ENCODE peak calls at places on chromosomes 2 and 18, in four cellular contexts. Q is upper lobe of left lung, F is A549, N is K562. A is an unnamed sample. For H3K4me1, the result is how much of the 10 kb centered on the place peaks cover.

GRCh38 chr2:228681979-228682378 is 500.5 kb upstream of the SPHKAP start:
- ATAC-seq in Q (no peak), F (peak), N (no peak), A (no peak)

GRCh38 chr2:201890447-201890846 is 84.1 kb downstream of the CDK15 start:
- ATAC-seq in Q (no peak), F (peak), N (no peak), A (no peak)

GRCh38 chr2:222859786-222860726 is 780 bp upstream of the ACSL3 start:
- ATAC-seq in Q (peak), F (peak), N (no peak), A (peak)

GRCh38 chr2:157271590-157272203 is 14.2 kb downstream of the GALNT5 start:
- ATAC-seq in Q (no peak), F (no peak), N (peak), A (no peak)

GRCh38 chr18:76380791-76381405 is 114.1 kb downstream of the ZNF516 start:
- ATAC-seq in Q (no peak), F (peak), N (peak), A (no peak)

GRCh38 chr2:174699993-174700766 is 64.1 kb downstream of the CHRNA1 start:
- ATAC-seq in Q (peak), F (peak), N (peak), A (peak)

GRCh38 chr2:241926541-241927311 is 57.2 kb downstream of the RTP5 start:
- ATAC-seq in Q (no peak), F (no peak), N (no peak), A (no peak)

GRCh38 chr2:237815637-237816036 is 17.1 kb downstream of the RBM44 start:
- ATAC-seq in Q (no peak), F (no peak), N (no peak), A (no peak)

GRCh38 chr2:181991171-181991885 is 5.7 kb downstream of the PPP1R1C start:
- ATAC-seq in Q (peak), F (no peak), N (no peak), A (no peak)

DNA sequence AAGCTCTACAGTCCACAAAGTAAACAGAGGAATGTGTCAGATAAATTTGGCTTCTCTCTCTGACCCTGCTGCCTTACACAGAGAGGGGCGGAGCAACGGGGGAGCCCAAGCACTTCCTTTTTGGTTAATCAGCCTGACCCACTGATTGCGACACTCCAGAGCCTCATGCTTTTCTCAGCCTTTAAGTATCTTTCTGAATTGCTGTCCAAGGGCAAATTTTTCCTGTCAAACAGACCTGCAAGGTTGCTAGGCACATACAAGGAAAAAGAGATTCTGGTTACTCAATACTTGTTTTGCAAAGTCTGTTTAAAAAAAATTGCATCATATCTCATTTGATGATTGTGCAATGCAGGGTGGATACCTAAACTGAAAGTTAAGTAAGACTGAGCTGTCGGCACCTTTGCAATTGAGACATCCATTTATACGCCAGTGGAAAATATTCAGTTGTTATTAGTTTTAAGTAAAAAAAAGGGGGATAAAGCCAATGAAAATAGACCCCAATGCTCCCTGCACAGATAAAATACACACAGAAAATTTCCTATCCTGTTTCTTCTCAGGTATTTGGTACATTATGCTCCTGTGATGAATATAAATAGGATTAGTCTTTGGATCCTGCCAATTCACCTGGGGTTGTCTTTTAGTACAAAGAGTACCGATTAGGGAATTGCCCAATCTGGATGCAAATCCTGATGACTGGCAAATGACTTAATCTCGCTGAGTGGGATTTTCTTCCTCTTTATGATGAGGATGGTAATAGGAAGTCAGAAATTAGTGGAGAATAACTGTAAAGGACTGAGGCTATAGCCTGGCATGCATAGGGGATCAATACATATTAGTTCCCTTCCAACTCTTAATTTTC is 260.2 kb upstream of the TRIB2 start:
- ATAC-seq in Q (peak), F (no peak), N (peak), A (peak)
- TF ChIP-seq EP300 in Q (no peak), F (no peak), N (peak), A (peak)

GRCh38 chr18:48942554-48943261 is 8.1 kb downstream of the SMAD7 start:
- ATAC-seq in Q (peak), F (peak), N (no peak), A (no peak)
- H3K4me3 ChIP-seq in Q (peak), F (peak), N (no peak), A (no peak)

GRCh38 chr2:191905336-191905735 is 58.4 kb upstream of the CAVIN2 start:
- ATAC-seq in Q (no peak), F (no peak), N (no peak), A (no peak)

GRCh38 chr2:191899442-191899841 is 52.6 kb upstream of the CAVIN2 start:
- ATAC-seq in Q (peak), F (no peak), N (no peak), A (no peak)

GRCh38 chr2:191895743-191896142 is 48.9 kb upstream of the CAVIN2 start:
- ATAC-seq in Q (no peak), F (peak), N (peak), A (no peak)

GRCh38 chr2:191895195-191895594 is 48.3 kb upstream of the CAVIN2 start:
- ATAC-seq in Q (peak), F (peak), N (peak), A (no peak)

GRCh38 chr2:191901031-191901430 is 54.1 kb upstream of the CAVIN2 start:
- ATAC-seq in Q (no peak), F (no peak), N (no peak), A (no peak)
- H3K4me1 ChIP-seq in Q (under half), F (under half), N (under half), A (under half)

GRCh38 chr2:240199133-240199870 is 58.8 kb upstream of the OTOS start:
- ATAC-seq in Q (no peak), F (no peak), N (no peak), A (no peak)

GRCh38 chr2:240198226-240198625 is 57.8 kb upstream of the OTOS start:
- ATAC-seq in Q (no peak), F (no peak), N (no peak), A (no peak)

GRCh38 chr2:240202616-240203015 is 62.2 kb upstream of the OTOS start:
- ATAC-seq in Q (no peak), F (no peak), N (no peak), A (no peak)

GRCh38 chr2:240201861-240202260 is 61.4 kb upstream of the OTOS start:
- ATAC-seq in Q (no peak), F (no peak), N (no peak), A (no peak)

GRCh38 chr2:240200230-240201051 is 60.0 kb upstream of the OTOS start:
- ATAC-seq in Q (no peak), F (no peak), N (no peak), A (peak)
- TF ChIP-seq EP300 in Q (no peak), F (no peak), N (no peak), A (no peak)

GRCh38 chr2:41657231-41657630 is 390.6 kb upstream of the PKDCC start:
- ATAC-seq in Q (no peak), F (no peak), N (no peak), A (no peak)
- H3K4me3 ChIP-seq in Q (no peak), F (no peak), N (no peak), A (no peak)